ENCODE peak calls at places on chromosomes 5 and 9, in nine cellular contexts. O, F, B, P, E, Z, G, V and U are unnamed samples.

GRCh38 chr9:995192-995591 is 18.7 kb downstream of the DMRT3 start:
- DNase-seq in O (no peak), F (no peak), B (no peak), P (no peak), E (no peak), Z (no peak), G (no peak), V (no peak), U (no peak)

GRCh38 chr5:117143381-117143780 is 568.8 kb upstream of the SEMA6A start:
- DNase-seq in O (no peak), F (no peak), B (no peak), P (no peak), E (no peak), Z (no peak), G (no peak), V (no peak), U (no peak)

GRCh38 chr9:94065535-94065961 is 18.7 kb upstream of the PTPDC1 start:
- DNase-seq in O (peak; percentile 96), F (peak; percentile 84), B (peak; percentile 60), P (peak; percentile 83), E (peak; percentile 74), Z (peak; percentile 86), G (peak; percentile 62), V (peak; percentile 69), U (peak; percentile 54)

GRCh38 chr5:131757830-131758519 is 38.8 kb downstream of the FNIP1 start:
- DNase-seq in O (no peak), F (no peak), B (no peak), P (no peak), E (no peak), Z (no peak), G (no peak), V (no peak), U (no peak)

GRCh38 chr9:108207611-108208051 is 648.2 kb downstream of the ACTL7B start:
- DNase-seq in O (no peak), F (no peak), B (no peak), P (no peak), E (no peak), Z (no peak), G (no peak), V (no peak), U (no peak)

GRCh38 chr9:132609829-132610228 is 27.4 kb downstream of the BARHL1 start:
- DNase-seq in O (peak; percentile 53), F (no peak), B (no peak), P (no peak), E (no peak), Z (no peak), G (no peak), V (peak; percentile 54), U (no peak)

GRCh38 chr5:73118331-73119011 is 1.9 kb upstream of the TMEM171 start:
- DNase-seq in O (no peak), F (no peak), B (no peak), P (no peak), E (no peak), Z (no peak), G (no peak), V (peak; percentile 40), U (no peak)

GRCh38 chr5:143142596-143143435 is 260.7 kb downstream of the NR3C1 start:
- DNase-seq in O (peak; percentile 71), F (no peak), B (peak; percentile 70), P (no peak), E (no peak), Z (no peak), G (no peak), V (peak; percentile 93), U (no peak)

GRCh38 chr5:76196457-76196856 is 113.3 kb downstream of the SV2C start:
- DNase-seq in O (no peak), F (no peak), B (no peak), P (no peak), E (no peak), Z (no peak), G (no peak), V (no peak), U (no peak)

GRCh38 chr9:132637351-132637750 is 32.4 kb downstream of the DDX31 start:
- DNase-seq in O (no peak), F (no peak), B (no peak), P (no peak), E (no peak), Z (no peak), G (no peak), V (no peak), U (no peak)

GRCh38 chr5:159353661-159354252 is 23.5 kb upstream of the IL12B start:
- DNase-seq in O (no peak), F (no peak), B (no peak), P (no peak), E (no peak), Z (no peak), G (no peak), V (no peak), U (no peak)

GRCh38 chr9:107731115-107731762 is 241.7 kb upstream of the KLF4 start:
- DNase-seq in O (no peak), F (no peak), B (no peak), P (no peak), E (no peak), Z (no peak), G (no peak), V (no peak), U (no peak)

GRCh38 chr9:78127271-78128225 is 95.9 kb upstream of the GNAQ start:
- DNase-seq in O (no peak), F (no peak), B (no peak), P (no peak), E (no peak), Z (no peak), G (no peak), V (peak; percentile 6), U (no peak)

GRCh38 chr5:35183243-35183955 is 46.9 kb downstream of the PRLR start:
- DNase-seq in O (peak; percentile 70), F (peak; percentile 43), B (peak; percentile 34), P (peak; percentile 42), E (no peak), Z (peak; percentile 34), G (no peak), V (peak; percentile 11), U (peak; percentile 13)

GRCh38 chr9:20237686-20238085 is 384.6 kb downstream of the MLLT3 start:
- DNase-seq in O (no peak), F (no peak), B (no peak), P (no peak), E (no peak), Z (no peak), G (no peak), V (no peak), U (no peak)

GRCh38 chr5:149765932-149766331 is 35.8 kb downstream of the PPARGC1B start:
- DNase-seq in O (no peak), F (peak; percentile 61), B (no peak), P (peak; percentile 26), E (no peak), Z (no peak), G (no peak), V (no peak), U (no peak)

GRCh38 chr9:123848447-123849085 is 81.4 kb downstream of the DENND1A start:
- DNase-seq in O (no peak), F (no peak), B (no peak), P (no peak), E (no peak), Z (no peak), G (no peak), V (no peak), U (no peak)

GRCh38 chr9:92986175-92987110 is 39.1 kb downstream of the FGD3 start:
- DNase-seq in O (peak; percentile 9), F (peak; percentile 39), B (no peak), P (peak; percentile 48), E (no peak), Z (no peak), G (peak; percentile 52), V (no peak), U (no peak)

GRCh38 chr5:95631991-95632675 is 12.2 kb downstream of the GPR150 start:
- DNase-seq in O (peak; percentile 73), F (peak; percentile 27), B (no peak), P (peak; percentile 68), E (peak; percentile 35), Z (no peak), G (peak; percentile 56), V (peak; percentile 54), U (no peak)

GRCh38 chr9:75096796-75097195 is 8.5 kb downstream of the OSTF1 start:
- DNase-seq in O (peak; percentile 31), F (no peak), B (no peak), P (no peak), E (no peak), Z (no peak), G (no peak), V (peak; percentile 12), U (no peak)

GRCh38 chr9:109683521-109683920 is 96.5 kb upstream of the PALM2AKAP2 start:
- DNase-seq in O (no peak), F (no peak), B (no peak), P (no peak), E (no peak), Z (no peak), G (no peak), V (peak; percentile 53), U (no peak)

GRCh38 chr9:31355965-31356364 is 1028.5 kb upstream of the ACO1 start:
- DNase-seq in O (no peak), F (no peak), B (no peak), P (no peak), E (no peak), Z (no peak), G (no peak), V (peak; percentile 37), U (no peak)

GRCh38 chr5:132671000-132671399 is 2.8 kb upstream of the IL4 start:
- DNase-seq in O (no peak), F (no peak), B (no peak), P (no peak), E (no peak), Z (no peak), G (no peak), V (no peak), U (no peak)